ENCODE peak calls at places on chromosomes 12 and 14, in ten cellular contexts. A, X, E, D, P, M, Z, N, U and Q are unnamed samples. For H3K4me1 and H3K9me3, the result is how much of the 10 kb centered on the place peaks cover.

GRCh38 chr14:37253905-37254304 is 56.2 kb downstream of the MIPOL1 start:
- DNase-seq in A (no peak), X (no peak), E (no peak), D (no peak), P (no peak), M (no peak), Z (no peak), N (no peak), U (no peak), Q (no peak)

GRCh38 chr14:39614292-39614923 is 182.2 kb upstream of the FBXO33 start:
- DNase-seq in A (no peak), X (no peak), E (no peak), D (no peak), P (no peak), M (no peak), Z (no peak), N (no peak), U (peak), Q (no peak)

GRCh38 chr12:39592295-39592694 is 27.3 kb downstream of the ABCD2 start:
- DNase-seq in A (no peak), X (no peak), E (no peak), D (no peak), P (no peak), M (no peak), Z (no peak), N (no peak), U (peak), Q (no peak)

GRCh38 chr12:14314801-14315200 is 50.7 kb upstream of the ATF7IP start:
- DNase-seq in A (no peak), X (no peak), E (no peak), D (no peak), P (peak), M (no peak), Z (no peak), N (no peak), U (no peak), Q (no peak)

GRCh38 chr12:43551271-43551970 is 582 bp downstream of the ADAMTS20 start:
- DNase-seq in A (no peak), X (no peak), E (no peak), D (no peak), P (no peak), M (no peak), Z (no peak), N (no peak), U (no peak), Q (no peak)

GRCh38 chr12:106304001-106304421 is 1.5 kb downstream of the TCP11L2 start:
- DNase-seq in A (no peak), X (no peak), E (no peak), D (no peak), P (no peak), M (peak), Z (no peak), N (no peak), U (no peak), Q (no peak)

GRCh38 chr14:87966816-87967215 is 26.2 kb downstream of the GALC start:
- DNase-seq in A (no peak), X (no peak), E (no peak), D (no peak), P (no peak), M (no peak), Z (no peak), N (no peak), U (no peak), Q (no peak)

GRCh38 chr12:71626768-71627167 is 36.9 kb downstream of the ZFC3H1 start:
- DNase-seq in A (no peak), X (no peak), E (no peak), D (no peak), P (no peak), M (no peak), Z (no peak), N (no peak), U (peak), Q (no peak)

GRCh38 chr14:97106166-97106565 is 309.0 kb downstream of the VRK1 start:
- DNase-seq in A (no peak), X (no peak), E (no peak), D (no peak), P (no peak), M (no peak), Z (no peak), N (no peak), U (no peak), Q (no peak)

GRCh38 chr14:36513451-36514277 is 6.4 kb downstream of the NKX2-1 start:
- DNase-seq in A (no peak), X (no peak), E (peak), D (peak), P (no peak), M (no peak), Z (no peak), N (peak), U (no peak), Q (no peak)

GRCh38 chr14:101731187-101732080 is 30.1 kb upstream of the PPP2R5C start:
- DNase-seq in A (peak), X (peak), E (peak), D (peak), P (peak), M (peak), Z (peak), N (peak), U (peak), Q (peak)

GRCh38 chr12:73226585-73226984 is 954.4 kb downstream of the TRHDE start:
- DNase-seq in A (no peak), X (no peak), E (no peak), D (no peak), P (no peak), M (no peak), Z (no peak), N (no peak), U (no peak), Q (no peak)

GRCh38 chr12:131827961-131828534 is at the start of gene MMP17:
- DNase-seq in A (no peak), X (peak), E (peak), D (peak), P (no peak), M (no peak), Z (peak), N (no peak), U (no peak), Q (no peak)

GRCh38 chr14:88005978-88006851 is 1.3 kb downstream of the GPR65 start:
- DNase-seq in A (no peak), X (no peak), E (peak), D (no peak), P (peak), M (no peak), Z (no peak), N (no peak), U (no peak), Q (no peak)

GRCh38 chr12:30795410-30795659 is 40.6 kb upstream of the CAPRIN2 start:
- DNase-seq in A (no peak), X (no peak), E (no peak), D (no peak), P (no peak), M (no peak), Z (no peak), N (no peak), U (no peak), Q (no peak)

GRCh38 chr14:75229576-75229922 is 49.1 kb upstream of the FOS start:
- DNase-seq in A (no peak), X (no peak), E (no peak), D (no peak), P (no peak), M (no peak), Z (no peak), N (no peak), U (no peak), Q (peak)

GRCh38 chr12:109763201-109763841 is 49.7 kb downstream of the FAM222A start:
- DNase-seq in A (no peak), X (no peak), E (peak), D (peak), P (no peak), M (no peak), Z (no peak), N (no peak), U (no peak), Q (peak)

GRCh38 chr12:53292441-53292840 is 2.9 kb upstream of the PFDN5 start:
- DNase-seq in A (no peak), X (no peak), E (no peak), D (no peak), P (no peak), M (no peak), Z (no peak), N (no peak), U (no peak), Q (no peak)

GRCh38 chr12:109820921-109821381 is 12.2 kb downstream of the TRPV4 start:
- DNase-seq in A (no peak), X (no peak), E (no peak), D (no peak), P (no peak), M (no peak), Z (no peak), N (no peak), U (no peak), Q (no peak)

GRCh38 chr12:13425766-13426165 is 229.2 kb downstream of the EMP1 start:
- DNase-seq in A (no peak), X (no peak), E (no peak), D (no peak), P (no peak), M (no peak), Z (no peak), N (no peak), U (no peak), Q (no peak)

GRCh38 chr12:106125351-106126085 is 13.2 kb downstream of the NUAK1 start:
- DNase-seq in A (no peak), X (no peak), E (no peak), D (no peak), P (no peak), M (peak), Z (no peak), N (no peak), U (no peak), Q (no peak)

GRCh38 chr14:91367173-91368171 is 50.1 kb downstream of the CCDC88C start:
- DNase-seq in A (peak), X (peak), E (peak), D (peak), P (peak), M (no peak), Z (no peak), N (peak), U (no peak), Q (peak)

GRCh38 chr14:95362180-95362494 is 42.4 kb upstream of the CLMN start:
- DNase-seq in A (no peak), X (no peak), E (no peak), D (no peak), P (no peak), M (no peak), Z (no peak), N (no peak), U (no peak), Q (no peak)

GRCh38 chr14:32469388-32470160 is 140.5 kb downstream of the AKAP6 start:
- DNase-seq in A (no peak), X (peak), E (no peak), D (no peak), P (peak), M (no peak), Z (peak), N (no peak), U (peak), Q (no peak)

GRCh38 chr12:12995088-12995487 is 5.0 kb downstream of the HEBP1 start:
- DNase-seq in A (no peak), X (no peak), E (no peak), D (no peak), P (no peak), M (no peak), Z (no peak), N (no peak), U (no peak), Q (no peak)

GRCh38 chr14:61109288-61109687 is 128.2 kb downstream of the SLC38A6 start:
- DNase-seq in A (no peak), X (no peak), E (no peak), D (no peak), P (no peak), M (no peak), Z (no peak), N (no peak), U (no peak), Q (no peak)

GRCh38 chr12:6570264-6570887 is 2.3 kb upstream of the NOP2 start:
- DNase-seq in A (no peak), X (peak), E (no peak), D (peak), P (peak), M (peak), Z (peak), N (no peak), U (peak), Q (peak)

GRCh38 chr12:124506145-124506831 is 61.1 kb downstream of the NCOR2 start:
- DNase-seq in A (peak), X (no peak), E (peak), D (peak), P (no peak), M (peak), Z (peak), N (peak), U (no peak), Q (peak)

GRCh38 chr12:10207136-10207535 is 5.5 kb upstream of the GABARAPL1 start:
- DNase-seq in A (no peak), X (no peak), E (no peak), D (no peak), P (no peak), M (no peak), Z (no peak), N (no peak), U (no peak), Q (no peak)

GRCh38 chr12:97602315-97602714 is 139.7 kb downstream of the RMST start:
- DNase-seq in A (no peak), X (peak), E (no peak), D (no peak), P (no peak), M (no peak), Z (no peak), N (no peak), U (no peak), Q (no peak)

GRCh38 chr14:63045612-63046320 is 508 bp upstream of the KCNH5 start:
- DNase-seq in A (no peak), X (peak), E (no peak), D (peak), P (no peak), M (no peak), Z (no peak), N (no peak), U (peak), Q (no peak)

GRCh38 chr12:40802656-40803055 is 110.4 kb downstream of the CNTN1 start:
- DNase-seq in A (no peak), X (no peak), E (no peak), D (no peak), P (no peak), M (no peak), Z (no peak), N (no peak), U (no peak), Q (no peak)

GRCh38 chr12:52266514-52266913 is 7.9 kb upstream of the KRT86 start:
- DNase-seq in A (no peak), X (no peak), E (no peak), D (no peak), P (no peak), M (no peak), Z (no peak), N (no peak), U (no peak), Q (no peak)

GRCh38 chr14:34569750-34570149 is 30.2 kb upstream of the EAPP start:
- DNase-seq in A (no peak), X (no peak), E (no peak), D (no peak), P (no peak), M (no peak), Z (no peak), N (no peak), U (no peak), Q (no peak)

GRCh38 chr14:34568803-34569202 is 29.3 kb upstream of the EAPP start:
- DNase-seq in A (no peak), X (no peak), E (peak), D (no peak), P (no peak), M (no peak), Z (no peak), N (no peak), U (no peak), Q (no peak)

GRCh38 chr14:34571771-34572170 is 32.3 kb upstream of the EAPP start:
- DNase-seq in A (no peak), X (no peak), E (no peak), D (no peak), P (no peak), M (no peak), Z (no peak), N (no peak), U (no peak), Q (no peak)
- TF ChIP-seq CTCF in A (no peak), X (no peak), E (no peak), D (no peak), P (no peak), M (no peak), Z (no peak), N (no peak), U (no peak), Q (no peak)

GRCh38 chr14:103127861-103128598 is 4.8 kb downstream of the TNFAIP2 start:
- DNase-seq in A (no peak), X (no peak), E (no peak), D (no peak), P (no peak), M (peak), Z (no peak), N (no peak), U (no peak), Q (no peak)
- H3K4me1 ChIP-seq in A (half or more), X (under half), E (half or more), D (half or more), P (under half), M (under half), Z (half or more), N (under half), U (under half), Q (under half)

GRCh38 chr12:28367326-28367725 is 177.1 kb downstream of the CCDC91 start:
- DNase-seq in A (no peak), X (no peak), E (no peak), D (no peak), P (no peak), M (no peak), Z (no peak), N (no peak), U (no peak), Q (no peak)
- H3K9me3 ChIP-seq in A (under half), X (under half), E (under half), D (under half), P (under half), M (under half), Z (under half), N (under half), U (under half), Q (under half)

GRCh38 chr14:77032483-77032853 is 4.0 kb upstream of the IRF2BPL start:
- DNase-seq in A (no peak), X (no peak), E (no peak), D (no peak), P (no peak), M (no peak), Z (no peak), N (no peak), U (no peak), Q (no peak)

GRCh38 chr14:77033622-77034521 is 5.4 kb upstream of the IRF2BPL start:
- DNase-seq in A (peak), X (peak), E (peak), D (peak), P (peak), M (peak), Z (no peak), N (peak), U (peak), Q (peak)

GRCh38 chr14:77035267-77035666 is 6.8 kb upstream of the IRF2BPL start:
- DNase-seq in A (no peak), X (no peak), E (no peak), D (no peak), P (no peak), M (no peak), Z (no peak), N (no peak), U (no peak), Q (no peak)

GRCh38 chr14:77031680-77032482 is 3.4 kb upstream of the IRF2BPL start:
- DNase-seq in A (peak), X (no peak), E (no peak), D (no peak), P (no peak), M (peak), Z (no peak), N (no peak), U (no peak), Q (no peak)

GRCh38 chr14:77032854-77033621 is 4.5 kb upstream of the IRF2BPL start:
- DNase-seq in A (peak), X (peak), E (peak), D (peak), P (peak), M (peak), Z (no peak), N (peak), U (peak), Q (peak)
- TF ChIP-seq CTCF in A (no peak), X (no peak), E (peak), D (no peak), P (no peak), M (peak), Z (no peak), N (no peak), U (peak), Q (peak)

DNA sequence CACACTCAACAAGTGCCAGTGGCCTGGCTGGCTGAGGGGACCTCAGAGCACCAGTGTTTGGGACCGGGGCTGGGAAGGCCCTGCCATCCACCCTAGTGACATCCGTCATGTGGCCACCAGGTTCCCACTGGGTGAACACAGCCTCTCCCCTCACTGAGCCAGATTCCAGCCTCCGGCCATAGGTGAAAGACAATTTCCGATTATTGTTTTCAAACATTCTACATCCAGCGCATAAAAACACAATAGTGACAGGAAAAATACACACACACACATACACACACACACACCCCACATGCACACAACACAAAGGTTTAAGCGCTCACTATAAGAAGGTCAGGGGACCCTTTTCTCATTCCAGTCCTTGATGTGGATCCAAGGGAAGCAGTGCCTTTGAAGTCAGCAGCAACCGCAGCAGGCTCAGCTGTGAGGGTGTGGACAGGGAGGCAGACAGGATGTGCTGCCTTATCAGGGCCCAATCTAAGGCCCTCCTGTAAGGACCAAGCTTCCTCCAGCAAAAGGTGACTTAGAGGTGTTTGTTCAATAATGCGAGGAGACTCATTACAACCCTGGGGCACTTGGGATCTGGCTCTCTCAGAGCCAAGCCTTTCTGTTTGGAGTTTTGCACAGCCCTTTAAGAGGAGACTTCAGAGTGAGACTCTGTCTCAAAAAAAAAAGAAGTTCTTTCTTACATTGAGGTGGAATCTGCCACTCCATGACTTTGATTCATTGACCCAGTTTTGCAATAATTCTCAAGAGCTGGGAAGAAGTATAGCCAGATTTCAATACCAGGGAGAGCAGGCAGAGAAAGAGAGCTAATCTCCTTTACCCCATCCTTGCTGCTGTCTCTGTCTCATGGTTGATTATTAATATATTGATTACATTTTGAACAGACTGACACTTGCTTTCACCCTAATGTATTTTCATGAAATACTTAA is 227.8 kb downstream of the ZFP36L1 start:
- DNase-seq in A (no peak), X (no peak), E (peak), D (no peak), P (no peak), M (peak), Z (peak), N (no peak), U (peak), Q (no peak)
- H3K4me1 ChIP-seq in A (half or more), X (under half), E (half or more), D (half or more), P (under half), M (under half), Z (under half), N (under half), U (half or more), Q (under half)

DNA sequence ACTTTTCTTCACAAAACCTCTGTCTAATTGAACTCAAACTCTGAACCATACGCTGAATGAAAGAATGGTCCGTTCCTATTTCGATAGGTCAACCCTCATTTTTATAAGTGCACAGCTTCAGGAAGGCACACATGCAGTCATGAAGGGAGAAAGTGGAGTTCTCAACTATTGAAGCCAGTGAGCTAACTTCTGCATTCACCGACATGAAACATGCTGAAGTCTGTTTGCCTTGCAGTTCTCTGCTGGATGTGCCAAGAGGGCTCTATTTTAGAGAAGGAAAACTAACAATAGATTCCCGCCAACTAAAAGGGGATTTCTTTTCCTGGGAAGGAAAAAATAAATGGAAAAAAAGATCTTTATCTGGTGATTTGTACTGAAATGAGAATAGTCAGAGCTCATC is 191.0 kb upstream of the PLEKHG7 start:
- DNase-seq in A (no peak), X (no peak), E (no peak), D (no peak), P (no peak), M (no peak), Z (no peak), N (no peak), U (no peak), Q (no peak)
- H3K9me3 ChIP-seq in A (under half), X (under half), E (under half), D (under half), P (under half), M (under half), Z (under half), N (under half), U (under half), Q (under half)

GRCh38 chr14:93536945-93537344 is 106.2 kb downstream of the UNC79 start:
- DNase-seq in A (no peak), X (no peak), E (no peak), D (no peak), P (no peak), M (no peak), Z (no peak), N (no peak), U (peak), Q (no peak)
- TF ChIP-seq CTCF in A (no peak), X (no peak), E (no peak), D (no peak), P (peak), M (no peak), Z (no peak), N (no peak), U (peak), Q (no peak)